ENCODE peak calls at places on chromosomes 16 and 17, in eight cellular contexts. One of them, this sample, is unnamed.

GRCh38 chr16:66366433-66367299 is at the start of gene CDH5:
- DNase-seq in RWPE1: no peak
- DNase-seq in non-pigmented ciliary epithelial cell: no peak
- DNase-seq in progenitor cell of endocrine pancreas: no peak
- DNase-seq in GM19239: no peak
- DNase-seq in Kasumi-1: no peak
- DNase-seq in naive thymus-derived CD8-positive, alpha-beta T cell: no peak
- DNase-seq in A172: no peak
- DNase-seq in this sample: peak; percentile 48

GRCh38 chr16:12907670-12908233 is 6.4 kb downstream of the SHISA9 start:
- DNase-seq in RWPE1: no peak
- DNase-seq in non-pigmented ciliary epithelial cell: no peak
- DNase-seq in progenitor cell of endocrine pancreas: no peak
- DNase-seq in GM19239: no peak
- DNase-seq in Kasumi-1: no peak
- DNase-seq in naive thymus-derived CD8-positive, alpha-beta T cell: no peak
- DNase-seq in A172: peak; percentile 51
- DNase-seq in this sample: no peak

GRCh38 chr17:47287068-47287467 is 33.4 kb downstream of the ITGB3 start:
- DNase-seq in RWPE1: no peak
- DNase-seq in non-pigmented ciliary epithelial cell: no peak
- DNase-seq in progenitor cell of endocrine pancreas: no peak
- DNase-seq in GM19239: no peak
- DNase-seq in Kasumi-1: no peak
- DNase-seq in naive thymus-derived CD8-positive, alpha-beta T cell: no peak
- DNase-seq in A172: no peak
- DNase-seq in this sample: no peak

GRCh38 chr16:28149016-28149888 is 62.5 kb downstream of the XPO6 start:
- DNase-seq in RWPE1: no peak
- DNase-seq in non-pigmented ciliary epithelial cell: no peak
- DNase-seq in progenitor cell of endocrine pancreas: no peak
- DNase-seq in GM19239: no peak
- DNase-seq in Kasumi-1: peak; percentile 36
- DNase-seq in naive thymus-derived CD8-positive, alpha-beta T cell: peak; percentile 21
- DNase-seq in A172: no peak
- DNase-seq in this sample: no peak

GRCh38 chr16:11328172-11329079 is 16.8 kb upstream of the RMI2 start:
- DNase-seq in RWPE1: peak; percentile 75
- DNase-seq in non-pigmented ciliary epithelial cell: peak; percentile 92
- DNase-seq in progenitor cell of endocrine pancreas: no peak
- DNase-seq in GM19239: peak; percentile 85
- DNase-seq in Kasumi-1: peak; percentile 65
- DNase-seq in naive thymus-derived CD8-positive, alpha-beta T cell: peak; percentile 57
- DNase-seq in A172: peak; percentile 92
- DNase-seq in this sample: peak; percentile 90

GRCh38 chr17:46047398-46047797 is 48.3 kb downstream of the STH start:
- DNase-seq in RWPE1: no peak
- DNase-seq in non-pigmented ciliary epithelial cell: no peak
- DNase-seq in progenitor cell of endocrine pancreas: no peak
- DNase-seq in GM19239: no peak
- DNase-seq in Kasumi-1: no peak
- DNase-seq in naive thymus-derived CD8-positive, alpha-beta T cell: no peak
- DNase-seq in A172: no peak
- DNase-seq in this sample: no peak

GRCh38 chr17:13735861-13736260 is 134.1 kb upstream of the HS3ST3A1 start:
- DNase-seq in RWPE1: no peak
- DNase-seq in non-pigmented ciliary epithelial cell: no peak
- DNase-seq in progenitor cell of endocrine pancreas: no peak
- DNase-seq in GM19239: no peak
- DNase-seq in Kasumi-1: no peak
- DNase-seq in naive thymus-derived CD8-positive, alpha-beta T cell: no peak
- DNase-seq in A172: no peak
- DNase-seq in this sample: no peak

GRCh38 chr17:81128774-81129173 is 36.5 kb upstream of the PVALEF start:
- DNase-seq in RWPE1: no peak
- DNase-seq in non-pigmented ciliary epithelial cell: no peak
- DNase-seq in progenitor cell of endocrine pancreas: no peak
- DNase-seq in GM19239: no peak
- DNase-seq in Kasumi-1: no peak
- DNase-seq in naive thymus-derived CD8-positive, alpha-beta T cell: no peak
- DNase-seq in A172: no peak
- DNase-seq in this sample: no peak

GRCh38 chr17:40014375-40014980 is 762 bp upstream of the CSF3 start:
- DNase-seq in RWPE1: no peak
- DNase-seq in non-pigmented ciliary epithelial cell: no peak
- DNase-seq in progenitor cell of endocrine pancreas: no peak
- DNase-seq in GM19239: no peak
- DNase-seq in Kasumi-1: no peak
- DNase-seq in naive thymus-derived CD8-positive, alpha-beta T cell: no peak
- DNase-seq in A172: no peak
- DNase-seq in this sample: no peak